ENCODE peak calls at places on chromosomes 1 and 21, in four cellular contexts. X is Jurkat, Clone E6-1; F is astrocyte; Z is kidney. G is an unnamed sample.

GRCh38 chr1:241985787-241986186 is 13.1 kb downstream of the MAP1LC3C start:
- DNase-seq in X (peak), F (no peak), Z (no peak), G (no peak)

GRCh38 chr21:28397040-28397439 is 595.6 kb downstream of the LTN1 start:
- DNase-seq in X (no peak), F (no peak), Z (no peak), G (no peak)

GRCh38 chr1:3587133-3587733 is 24.1 kb downstream of the MEGF6 start:
- DNase-seq in X (no peak), F (no peak), Z (no peak), G (no peak)

GRCh38 chr1:223010552-223011229 is 132.4 kb downstream of the TLR5 start:
- DNase-seq in X (no peak), F (peak), Z (no peak), G (no peak)

GRCh38 chr1:153567621-153568366 is 2.1 kb upstream of the S100A2 start:
- DNase-seq in X (no peak), F (peak), Z (peak), G (no peak)

GRCh38 chr1:28160677-28161328 is 15.7 kb downstream of the PTAFR start:
- DNase-seq in X (no peak), F (peak), Z (no peak), G (no peak)

GRCh38 chr1:193438771-193439170 is 252.4 kb upstream of the B3GALT2 start:
- DNase-seq in X (no peak), F (no peak), Z (no peak), G (no peak)

GRCh38 chr1:1197551-1198422 is 8.6 kb downstream of the TNFRSF18 start:
- DNase-seq in X (no peak), F (no peak), Z (peak), G (no peak)

GRCh38 chr1:9009438-9010366 is 16.5 kb downstream of the SLC2A7 start:
- DNase-seq in X (peak), F (no peak), Z (no peak), G (no peak)

DNA sequence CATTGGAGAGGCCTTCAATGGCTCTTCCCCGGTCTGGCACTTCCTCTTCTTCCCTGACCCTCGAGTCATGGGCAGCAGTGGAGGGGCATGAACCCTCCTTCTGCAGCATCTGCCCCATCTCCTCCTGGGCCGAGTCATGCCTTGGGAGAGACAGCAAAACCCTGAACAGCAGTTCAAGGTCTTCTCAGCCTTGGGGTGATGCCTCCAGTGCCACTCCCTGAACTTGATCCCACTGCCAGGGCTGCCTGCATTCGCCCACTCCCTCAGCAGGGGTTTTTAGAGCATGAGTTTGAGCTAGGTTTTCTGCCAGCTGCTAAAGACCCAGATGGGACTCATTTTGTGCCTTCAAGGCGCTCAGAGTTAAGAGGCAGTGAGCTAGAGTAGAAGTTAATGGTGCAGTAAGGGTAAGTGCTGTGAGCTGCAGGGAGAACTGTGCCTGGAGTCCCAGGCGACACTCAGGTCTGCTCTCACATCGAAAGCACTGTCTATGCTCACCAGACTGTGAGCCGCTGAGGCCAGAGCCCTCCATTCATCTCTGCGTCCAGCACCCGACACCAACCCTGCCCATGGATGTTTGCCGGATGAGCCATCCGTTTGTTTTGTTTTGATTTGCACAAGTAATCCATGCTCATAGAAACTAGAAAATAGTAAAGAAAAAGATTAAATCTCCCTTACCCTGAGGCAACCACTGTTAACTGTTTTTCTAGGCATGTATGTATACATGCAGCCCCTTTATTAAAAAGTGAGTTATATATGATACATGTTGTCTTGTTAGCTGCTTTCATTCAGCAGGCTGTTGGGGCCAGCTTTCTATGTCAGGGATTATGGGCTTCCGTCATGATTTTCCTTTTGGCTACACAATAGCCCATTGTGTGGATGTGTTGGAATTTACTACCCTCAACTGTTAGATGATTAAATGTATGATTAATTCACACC is 67.9 kb downstream of the VPS26C start:
- DNase-seq in X (no peak), F (peak), Z (no peak), G (no peak)
- H3K4me3 ChIP-seq in X (no peak), F (no peak), Z (no peak), G (no peak)

GRCh38 chr1:63321788-63322247 is 549 bp upstream of the FOXD3 start:
- DNase-seq in X (no peak), F (no peak), Z (no peak), G (no peak)

GRCh38 chr1:63322248-63322943 is at the start of gene FOXD3:
- DNase-seq in X (no peak), F (no peak), Z (peak), G (no peak)

GRCh38 chr1:63319069-63320023 is 3.0 kb upstream of the FOXD3 start:
- DNase-seq in X (no peak), F (no peak), Z (no peak), G (no peak)

GRCh38 chr1:63320024-63320799 is 2.2 kb upstream of the FOXD3 start:
- DNase-seq in X (no peak), F (no peak), Z (no peak), G (no peak)

GRCh38 chr1:63321061-63321787 is 1.1 kb upstream of the FOXD3 start:
- DNase-seq in X (no peak), F (no peak), Z (no peak), G (no peak)
- H3K4me3 ChIP-seq in X (no peak), F (no peak), Z (no peak), G (no peak)

GRCh38 chr1:159008744-159009188 is 941 bp upstream of the IFI16 start:
- DNase-seq in X (peak), F (no peak), Z (no peak), G (peak)
- H3K4me3 ChIP-seq in X (peak), F (no peak), Z (no peak), G (peak)

DNA sequence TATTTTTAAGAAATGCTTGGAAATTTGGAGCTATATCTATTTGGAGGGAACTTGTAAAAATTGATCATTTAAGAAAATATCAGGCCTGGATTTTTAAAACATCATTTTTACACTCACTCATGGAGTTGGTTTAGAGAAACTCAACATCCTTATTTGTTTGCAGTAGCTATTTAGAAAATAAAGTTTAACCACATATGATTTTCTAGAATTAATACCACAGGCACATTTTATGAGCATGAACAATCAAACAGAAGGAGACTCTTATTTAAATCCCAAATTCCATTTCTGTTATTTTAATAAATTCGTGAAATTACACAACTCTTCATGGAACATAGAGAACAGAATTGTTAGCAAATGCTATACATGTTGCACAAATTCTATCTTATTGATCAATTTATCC is 3.2 kb downstream of the CDKN2C start:
- DNase-seq in X (no peak), F (no peak), Z (no peak), G (no peak)
- H3K4me3 ChIP-seq in X (no peak), F (no peak), Z (no peak), G (no peak)

GRCh38 chr1:97051823-97052222 is 330.2 kb downstream of the PTBP2 start:
- DNase-seq in X (no peak), F (no peak), Z (no peak), G (no peak)
- H3K4me3 ChIP-seq in X (no peak), F (no peak), Z (no peak), G (no peak)

DNA sequence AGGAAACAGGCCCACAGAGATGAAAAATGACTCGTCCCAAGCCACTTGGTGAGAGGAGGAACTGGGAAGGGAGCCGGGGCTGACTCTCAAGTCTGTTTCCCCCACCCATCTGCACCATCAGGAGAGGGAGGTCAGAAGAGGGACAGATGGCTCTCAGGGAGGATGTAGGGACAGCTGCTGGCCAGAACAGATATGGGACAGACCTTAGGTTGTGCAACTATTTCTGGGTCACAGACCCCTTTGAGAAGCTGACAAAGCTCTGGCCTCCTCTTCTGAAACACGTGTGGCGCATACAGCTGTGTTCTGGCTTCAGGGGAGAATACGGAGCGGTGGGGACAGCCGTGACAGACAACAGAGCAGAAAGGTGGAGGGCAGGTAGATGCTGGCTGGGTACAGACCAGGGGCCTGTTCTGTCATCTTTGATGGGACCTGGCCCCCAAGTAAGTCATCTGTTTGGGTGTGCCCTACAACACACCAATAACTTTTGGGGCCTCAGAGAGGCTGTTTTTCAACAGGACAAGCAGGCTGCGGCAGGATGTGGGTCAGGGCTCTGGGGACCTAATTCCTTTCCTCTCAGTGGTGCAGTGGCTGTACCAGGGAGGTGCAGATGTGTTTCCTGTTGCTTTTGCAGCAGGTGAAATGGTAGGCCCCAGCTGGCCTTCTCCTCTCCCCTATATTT is 7.3 kb downstream of the SH3BGRL3 start:
- DNase-seq in X (peak), F (no peak), Z (peak), G (peak)
- H3K4me3 ChIP-seq in X (peak), F (no peak), Z (no peak), G (no peak)

GRCh38 chr1:151990058-151990855 is 3.4 kb downstream of the S100A10 start:
- DNase-seq in X (no peak), F (no peak), Z (no peak), G (no peak)

GRCh38 chr1:151993084-151993733 is 450 bp downstream of the S100A10 start:
- DNase-seq in X (no peak), F (peak), Z (peak), G (peak)

GRCh38 chr1:151992345-151993083 is 1.1 kb downstream of the S100A10 start:
- DNase-seq in X (no peak), F (peak), Z (peak), G (peak)

GRCh38 chr1:151990856-151991198 is 2.8 kb downstream of the S100A10 start:
- DNase-seq in X (no peak), F (peak), Z (no peak), G (no peak)

DNA sequence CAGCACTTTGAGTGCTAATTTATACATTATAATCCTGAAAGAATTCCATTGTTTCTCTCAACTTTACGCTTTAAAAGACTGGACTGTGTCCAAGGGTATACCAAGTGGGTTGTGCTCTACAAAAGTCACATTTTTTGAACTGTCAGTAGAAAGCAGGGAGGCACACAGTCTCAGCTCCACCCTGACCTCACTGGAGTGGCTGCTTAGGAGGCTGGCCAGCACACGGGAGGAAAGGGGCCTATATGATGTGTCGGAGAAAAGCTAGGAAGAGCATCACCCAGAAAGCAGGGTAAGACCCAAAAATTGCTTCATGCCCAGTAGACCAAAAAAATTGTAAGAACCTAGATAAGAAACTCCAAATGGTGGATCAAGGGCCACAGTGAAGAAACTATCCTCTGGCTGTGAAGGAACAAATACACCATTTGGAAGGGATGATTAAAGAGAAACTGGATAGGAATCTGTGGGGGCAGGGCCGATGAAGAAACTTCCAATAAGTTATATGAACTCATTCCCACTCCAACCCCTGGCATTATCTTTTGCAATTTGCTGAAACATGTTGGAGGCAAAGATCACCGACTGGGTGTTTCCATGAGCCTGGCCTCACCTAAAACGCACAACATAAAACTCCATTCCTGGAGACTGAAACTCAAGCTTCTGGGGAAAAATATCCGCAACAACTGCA is 1.9 kb downstream of the S100A10 start:
- DNase-seq in X (no peak), F (no peak), Z (no peak), G (no peak)
- H3K4me3 ChIP-seq in X (no peak), F (peak), Z (peak), G (peak)

DNA sequence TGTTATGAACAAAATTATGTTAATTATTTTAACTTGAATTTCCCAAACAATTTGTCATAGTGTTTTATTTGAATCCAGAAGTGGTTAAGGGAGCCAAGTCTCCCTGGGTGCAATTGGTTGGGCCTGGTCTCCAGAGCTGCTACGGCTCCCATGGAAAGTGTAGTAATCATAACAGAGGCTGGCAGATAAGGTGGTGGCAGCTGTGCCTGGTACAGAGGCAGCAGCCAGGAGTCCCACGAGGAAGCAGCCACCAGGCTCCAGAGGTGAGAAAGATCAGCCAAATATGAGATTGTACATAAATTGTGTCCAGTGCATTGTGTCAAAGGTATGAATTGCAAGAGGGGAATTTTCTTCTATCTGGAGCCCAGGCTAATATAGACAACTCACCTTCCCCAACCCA is 368.9 kb upstream of the PTBP2 start:
- DNase-seq in X (no peak), F (no peak), Z (no peak), G (no peak)
- H3K4me3 ChIP-seq in X (no peak), F (no peak), Z (no peak), G (no peak)

DNA sequence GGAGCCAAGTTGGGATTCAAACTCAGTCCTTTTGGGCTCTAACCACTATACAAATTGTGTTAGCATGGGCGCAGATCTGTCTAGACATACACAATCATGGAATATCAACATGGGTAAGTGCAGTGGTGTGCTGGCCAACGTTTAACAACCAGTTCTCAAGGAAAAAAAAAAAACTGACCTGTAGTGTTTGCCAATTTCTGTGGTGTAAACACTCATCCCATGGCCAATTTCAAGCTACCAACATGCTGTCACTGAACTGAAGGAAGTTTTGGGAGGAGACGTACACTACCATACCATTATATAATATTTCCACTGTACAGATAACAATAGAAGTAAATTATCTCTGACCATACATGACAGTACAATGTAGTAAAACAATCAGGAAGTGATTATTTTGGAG is 3.2 kb downstream of the TCEA3 start:
- DNase-seq in X (no peak), F (no peak), Z (no peak), G (no peak)
- H3K4me3 ChIP-seq in X (no peak), F (no peak), Z (no peak), G (no peak)

G was measured in effector memory CD4-positive, alpha-beta T cell.